ENCODE peak calls at places on chromosomes 7 and 10, in five cellular contexts. Y, F, L, P and S are unnamed samples.

GRCh38 chr7:69738396-69738889 is 140.2 kb downstream of the AUTS2 start:
- DNase-seq in L (peak; percentile 71), Y (no peak), F (no peak), P (no peak), S (no peak)

GRCh38 chr7:158049271-158049670 is 538.4 kb downstream of the PTPRN2 start:
- DNase-seq in F (no peak), P (no peak), L (no peak), Y (no peak), S (no peak)

GRCh38 chr7:158327012-158327411 is 260.6 kb downstream of the PTPRN2 start:
- DNase-seq in Y (no peak), F (no peak), P (no peak), L (no peak), S (no peak)

GRCh38 chr7:70457477-70458194 is 674.3 kb upstream of the GALNT17 start:
- DNase-seq in L (peak; percentile 23), Y (no peak), P (no peak), F (no peak), S (no peak)

GRCh38 chr10:31064334-31064733 is 32.7 kb upstream of the ZNF438 start:
- DNase-seq in Y (no peak), F (no peak), P (peak; percentile 81), L (peak; percentile 84), S (no peak)

GRCh38 chr7:16055263-16055976 is 365.9 kb downstream of the CRPPA start:
- DNase-seq in P (no peak), F (no peak), L (no peak), Y (no peak), S (no peak)

GRCh38 chr7:1802899-1803298 is 132.8 kb downstream of the ELFN1 start:
- DNase-seq in Y (no peak), P (no peak), L (no peak), F (no peak), S (no peak)

GRCh38 chr10:103739039-103739764 is 116.2 kb downstream of the SH3PXD2A start:
- DNase-seq in P (peak; percentile 92), F (no peak), L (peak; percentile 94), Y (no peak), S (peak; percentile 92)